ENCODE peak calls at places on chromosomes 3 and 15, in six cellular contexts. One of them, this sample, is unnamed.

GRCh38 chr3:172903642-172904041 is 153.1 kb downstream of the ECT2 start:
- DNase-seq in stimulated activated CD4-positive, alpha-beta T cell treated with anti-CD3 and anti-CD28 coated beads, Interleukin-12 subunit alpha, Interleukin-12 subunit beta, amount 100 ng/mL, for 4 hours: no peak
- DNase-seq in GOT3: no peak
- DNase-seq in activated T-helper 9 cell treated with anti-CD3 and anti-CD28 coated beads, Interleukin-2, amount 50 U/mL, for 16 hours: no peak
- DNase-seq in GM12864: no peak
- DNase-seq in tibial artery: no peak
- DNase-seq in this sample: no peak

GRCh38 chr3:122774564-122774963 is 19.1 kb downstream of the HSPBAP1 start:
- DNase-seq in stimulated activated CD4-positive, alpha-beta T cell treated with anti-CD3 and anti-CD28 coated beads, Interleukin-12 subunit alpha, Interleukin-12 subunit beta, amount 100 ng/mL, for 4 hours: no peak
- DNase-seq in GOT3: no peak
- DNase-seq in activated T-helper 9 cell treated with anti-CD3 and anti-CD28 coated beads, Interleukin-2, amount 50 U/mL, for 16 hours: no peak
- DNase-seq in GM12864: no peak
- DNase-seq in tibial artery: no peak
- DNase-seq in this sample: no peak

GRCh38 chr15:57772223-57772957 is 65.9 kb downstream of the POLR2M start:
- DNase-seq in stimulated activated CD4-positive, alpha-beta T cell treated with anti-CD3 and anti-CD28 coated beads, Interleukin-12 subunit alpha, Interleukin-12 subunit beta, amount 100 ng/mL, for 4 hours: no peak
- DNase-seq in GOT3: no peak
- DNase-seq in activated T-helper 9 cell treated with anti-CD3 and anti-CD28 coated beads, Interleukin-2, amount 50 U/mL, for 16 hours: no peak
- DNase-seq in GM12864: no peak
- DNase-seq in tibial artery: no peak
- DNase-seq in this sample: no peak

GRCh38 chr3:55522077-55522476 is 35.0 kb upstream of the WNT5A start:
- DNase-seq in stimulated activated CD4-positive, alpha-beta T cell treated with anti-CD3 and anti-CD28 coated beads, Interleukin-12 subunit alpha, Interleukin-12 subunit beta, amount 100 ng/mL, for 4 hours: no peak
- DNase-seq in GOT3: no peak
- DNase-seq in activated T-helper 9 cell treated with anti-CD3 and anti-CD28 coated beads, Interleukin-2, amount 50 U/mL, for 16 hours: no peak
- DNase-seq in GM12864: no peak
- DNase-seq in tibial artery: no peak
- DNase-seq in this sample: no peak

GRCh38 chr3:4825572-4826236 is 153.5 kb upstream of the BHLHE40 start:
- DNase-seq in stimulated activated CD4-positive, alpha-beta T cell treated with anti-CD3 and anti-CD28 coated beads, Interleukin-12 subunit alpha, Interleukin-12 subunit beta, amount 100 ng/mL, for 4 hours: no peak
- DNase-seq in GOT3: no peak
- DNase-seq in activated T-helper 9 cell treated with anti-CD3 and anti-CD28 coated beads, Interleukin-2, amount 50 U/mL, for 16 hours: no peak
- DNase-seq in GM12864: no peak
- DNase-seq in tibial artery: no peak
- DNase-seq in this sample: peak

GRCh38 chr3:136586580-136586979 is 165.6 kb downstream of the STAG1 start:
- DNase-seq in stimulated activated CD4-positive, alpha-beta T cell treated with anti-CD3 and anti-CD28 coated beads, Interleukin-12 subunit alpha, Interleukin-12 subunit beta, amount 100 ng/mL, for 4 hours: no peak
- DNase-seq in GOT3: no peak
- DNase-seq in activated T-helper 9 cell treated with anti-CD3 and anti-CD28 coated beads, Interleukin-2, amount 50 U/mL, for 16 hours: no peak
- DNase-seq in GM12864: no peak
- DNase-seq in tibial artery: no peak
- DNase-seq in this sample: no peak

GRCh38 chr3:96863129-96863740 is 48.8 kb downstream of the EPHA6 start:
- DNase-seq in stimulated activated CD4-positive, alpha-beta T cell treated with anti-CD3 and anti-CD28 coated beads, Interleukin-12 subunit alpha, Interleukin-12 subunit beta, amount 100 ng/mL, for 4 hours: no peak
- DNase-seq in GOT3: no peak
- DNase-seq in activated T-helper 9 cell treated with anti-CD3 and anti-CD28 coated beads, Interleukin-2, amount 50 U/mL, for 16 hours: no peak
- DNase-seq in GM12864: no peak
- DNase-seq in tibial artery: no peak
- DNase-seq in this sample: no peak

GRCh38 chr15:91263632-91264477 is 163.8 kb downstream of the SV2B start:
- DNase-seq in stimulated activated CD4-positive, alpha-beta T cell treated with anti-CD3 and anti-CD28 coated beads, Interleukin-12 subunit alpha, Interleukin-12 subunit beta, amount 100 ng/mL, for 4 hours: no peak
- DNase-seq in GOT3: no peak
- DNase-seq in activated T-helper 9 cell treated with anti-CD3 and anti-CD28 coated beads, Interleukin-2, amount 50 U/mL, for 16 hours: no peak
- DNase-seq in GM12864: no peak
- DNase-seq in tibial artery: peak
- DNase-seq in this sample: no peak

GRCh38 chr3:131304890-131305289 is 76.7 kb upstream of the NUDT16 start:
- DNase-seq in stimulated activated CD4-positive, alpha-beta T cell treated with anti-CD3 and anti-CD28 coated beads, Interleukin-12 subunit alpha, Interleukin-12 subunit beta, amount 100 ng/mL, for 4 hours: no peak
- DNase-seq in GOT3: no peak
- DNase-seq in activated T-helper 9 cell treated with anti-CD3 and anti-CD28 coated beads, Interleukin-2, amount 50 U/mL, for 16 hours: no peak
- DNase-seq in GM12864: no peak
- DNase-seq in tibial artery: no peak
- DNase-seq in this sample: no peak

GRCh38 chr3:135622657-135623056 is 342.9 kb upstream of the PPP2R3A start:
- DNase-seq in stimulated activated CD4-positive, alpha-beta T cell treated with anti-CD3 and anti-CD28 coated beads, Interleukin-12 subunit alpha, Interleukin-12 subunit beta, amount 100 ng/mL, for 4 hours: no peak
- DNase-seq in GOT3: no peak
- DNase-seq in activated T-helper 9 cell treated with anti-CD3 and anti-CD28 coated beads, Interleukin-2, amount 50 U/mL, for 16 hours: no peak
- DNase-seq in GM12864: no peak
- DNase-seq in tibial artery: no peak
- DNase-seq in this sample: no peak